ENCODE peak calls at places on chromosomes 7 and 10, in eight cellular contexts. Y, M, A, T, L, Q, S and J are unnamed samples.

GRCh38 chr10:17918187-17918903 is 33.4 kb upstream of the SLC39A12 start:
- DNase-seq in Q (no peak), S (no peak), T (no peak), L (no peak), Y (peak; percentile 2), M (no peak), A (no peak), J (no peak)

GRCh38 chr10:34247560-34247959 is 567.5 kb downstream of the PARD3 start:
- DNase-seq in S (no peak), Y (no peak), A (no peak), L (no peak), T (no peak), M (no peak), Q (no peak), J (no peak)

GRCh38 chr10:90930971-90931841 is 10.3 kb upstream of the ANKRD1 start:
- DNase-seq in Q (peak; percentile 58), S (no peak), A (no peak), L (no peak), Y (peak; percentile 99), M (peak; percentile 75), T (no peak), J (peak; percentile 14)

GRCh38 chr10:126549326-126549725 is 121.2 kb downstream of the C10orf90 start:
- DNase-seq in A (no peak), Q (no peak), M (no peak), S (no peak), L (no peak), T (no peak), Y (peak; percentile 55), J (no peak)

GRCh38 chr10:380313-380955 is 245.2 kb downstream of the ZMYND11 start:
- DNase-seq in A (no peak), M (no peak), L (no peak), Q (no peak), S (no peak), T (no peak), Y (peak; percentile 89), J (no peak)

GRCh38 chr7:66634816-66635215 is 6.1 kb downstream of the KCTD7 start:
- DNase-seq in T (no peak), M (no peak), L (no peak), Y (no peak), A (no peak), Q (no peak), S (no peak), J (no peak)

GRCh38 chr10:45452743-45453452 is 78.9 kb downstream of the ALOX5 start:
- DNase-seq in T (no peak), S (no peak), M (no peak), Y (no peak), L (no peak), A (no peak), Q (no peak), J (no peak)

GRCh38 chr7:74284781-74285259 is 4.4 kb upstream of the CLIP2 start:
- DNase-seq in L (no peak), S (no peak), Y (no peak), M (no peak), A (no peak), T (no peak), Q (no peak), J (no peak)

GRCh38 chr10:69502589-69502988 is 51.3 kb downstream of the TSPAN15 start:
- DNase-seq in A (no peak), L (no peak), Q (no peak), T (no peak), S (no peak), M (no peak), Y (no peak), J (no peak)

GRCh38 chr10:43203491-43204393 is 63.1 kb downstream of the RASGEF1A start:
- DNase-seq in Q (no peak), A (no peak), Y (no peak), T (no peak), L (no peak), M (no peak), S (no peak), J (peak; percentile 29)

GRCh38 chr10:48470893-48471805 is 133.7 kb downstream of the ARHGAP22 start:
- DNase-seq in Y (peak; percentile 63), M (peak; percentile 21), L (no peak), A (no peak), Q (no peak), T (no peak), S (no peak), J (no peak)

GRCh38 chr10:3323865-3324498 is 151.4 kb upstream of the PITRM1 start:
- DNase-seq in T (no peak), Q (no peak), S (no peak), M (peak; percentile 76), L (no peak), Y (peak; percentile 64), A (no peak), J (no peak)

GRCh38 chr10:91215384-91215783 is 5.1 kb upstream of the PCGF5 start:
- DNase-seq in Q (no peak), Y (no peak), T (no peak), L (no peak), A (no peak), M (no peak), S (no peak), J (no peak)

GRCh38 chr10:44929356-44930113 is 18.4 kb downstream of the TMEM72 start:
- DNase-seq in A (no peak), L (no peak), M (no peak), Y (no peak), T (no peak), Q (no peak), S (no peak), J (no peak)

GRCh38 chr7:105268056-105268455 is 120.7 kb downstream of the SRPK2 start:
- DNase-seq in Q (no peak), L (no peak), M (peak; percentile 34), T (no peak), A (no peak), S (no peak), Y (peak; percentile 90), J (no peak)